ENCODE peak calls at places on chromosomes 16 and 17, in six cellular contexts. Q is transverse colon, V is adrenal gland, N is ascending aorta, L is mesendoderm, O is AG04450. U is an unnamed sample.
A peak's percentile ranks its signal among the peaks of the same experiment; 100 is the strongest.

GRCh38 chr17:78924481-78925151 is 571 bp downstream of the TIMP2 start:
- DNase-seq in Q (no peak), V (no peak), N (no peak), L (peak; percentile 82), O (no peak), U (no peak)

GRCh38 chr17:79915850-79916430 is 76.7 kb upstream of the CBX4 start:
- DNase-seq in Q (peak; percentile 84), V (no peak), N (no peak), L (peak; percentile 70), O (no peak), U (no peak)

GRCh38 chr16:54630284-54630967 is 300.2 kb upstream of the IRX5 start:
- DNase-seq in Q (no peak), V (no peak), N (no peak), L (no peak), O (no peak), U (no peak)

GRCh38 chr17:73595068-73595865 is 49.0 kb downstream of the SDK2 start:
- DNase-seq in Q (peak; percentile 45), V (no peak), N (no peak), L (peak; percentile 44), O (no peak), U (no peak)

GRCh38 chr16:12706628-12707027 is 97.1 kb downstream of the CPPED1 start:
- DNase-seq in Q (no peak), V (no peak), N (no peak), L (no peak), O (no peak), U (peak; percentile 37)

GRCh38 chr16:50396770-50397525 is 28.2 kb upstream of the BRD7 start:
- DNase-seq in Q (no peak), V (no peak), N (no peak), L (peak; percentile 84), O (no peak), U (no peak)

GRCh38 chr17:78273813-78274212 is 42.4 kb downstream of the TMEM235 start:
- DNase-seq in Q (no peak), V (no peak), N (no peak), L (no peak), O (no peak), U (no peak)

GRCh38 chr16:72848759-72849664 is 198.9 kb downstream of the ZFHX3 start:
- DNase-seq in Q (peak; percentile 85), V (peak; percentile 96), N (peak; percentile 78), L (no peak), O (peak; percentile 65), U (peak; percentile 94)

GRCh38 chr17:4948997-4949320 is 629 bp upstream of the PFN1 start:
- DNase-seq in Q (peak; percentile 87), V (peak; percentile 85), N (peak; percentile 32), L (peak; percentile 94), O (no peak), U (peak; percentile 92)

GRCh38 chr17:40015005-40015997 is at the start of gene CSF3:
- DNase-seq in Q (peak; percentile 62), V (no peak), N (no peak), L (no peak), O (no peak), U (no peak)

GRCh38 chr17:58345500-58345899 is 6.5 kb downstream of the SUPT4H1 start:
- DNase-seq in Q (no peak), V (no peak), N (no peak), L (no peak), O (no peak), U (no peak)

GRCh38 chr17:61307905-61308886 is 91.4 kb upstream of the TBX2 start:
- DNase-seq in Q (no peak), V (peak; percentile 54), N (no peak), L (no peak), O (peak; percentile 98), U (no peak)

GRCh38 chr16:75588716-75589115 is 22.5 kb downstream of the GABARAPL2 start:
- DNase-seq in Q (no peak), V (no peak), N (no peak), L (no peak), O (no peak), U (no peak)

GRCh38 chr16:62036101-62036806 is at the start of gene CDH8:
- DNase-seq in Q (no peak), V (no peak), N (no peak), L (peak; percentile 75), O (no peak), U (no peak)

GRCh38 chr17:11772031-11772430 is 173.8 kb downstream of the DNAH9 start:
- DNase-seq in Q (no peak), V (no peak), N (no peak), L (no peak), O (no peak), U (no peak)

GRCh38 chr17:1495265-1495664 is 2.8 kb upstream of the MYO1C start:
- DNase-seq in Q (no peak), V (no peak), N (no peak), L (no peak), O (no peak), U (peak; percentile 90)

DNA sequence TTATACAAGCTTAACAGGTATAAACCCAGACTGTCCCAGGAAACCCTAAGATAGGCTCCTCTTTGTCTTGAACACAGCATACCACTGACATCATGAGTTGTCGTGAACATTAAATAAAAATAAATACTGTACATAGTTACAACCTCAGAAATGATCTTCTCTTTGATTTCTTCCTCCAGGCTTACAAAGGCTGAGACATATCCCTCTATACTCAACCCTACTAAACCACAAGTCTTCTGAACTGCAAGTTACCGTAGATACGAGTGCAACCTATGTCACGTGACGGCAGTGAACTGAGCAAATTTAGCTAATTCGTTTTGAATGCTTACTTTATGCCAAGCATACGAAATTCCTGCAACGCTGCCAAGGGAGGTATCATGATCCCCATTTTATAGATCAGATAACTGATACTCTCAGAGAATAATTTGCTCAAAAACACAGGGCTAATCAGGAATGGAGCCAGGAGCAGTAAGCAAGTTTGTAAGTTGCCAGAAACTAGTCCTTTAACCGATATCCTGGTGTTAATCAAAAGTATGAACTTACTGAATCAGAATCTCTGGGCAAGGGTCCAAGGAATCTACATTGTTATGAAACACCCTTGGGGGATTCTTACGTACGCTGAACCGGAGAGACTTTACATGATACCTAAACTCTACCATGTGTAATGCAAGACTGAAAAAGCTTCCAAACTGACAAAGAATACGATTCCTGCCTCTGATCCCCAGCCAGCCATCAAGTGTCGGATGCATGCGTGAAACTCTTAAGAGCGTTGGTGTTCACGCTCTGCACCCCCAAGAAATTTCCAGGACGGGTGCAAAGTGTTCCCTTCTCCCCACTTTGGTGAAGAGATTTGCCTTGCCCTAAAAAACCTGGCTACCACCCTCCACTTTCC is 106.2 kb downstream of the XYLT1 start:
- DNase-seq in Q (no peak), V (no peak), N (no peak), L (no peak), O (peak; percentile 82), U (no peak)
- H3K27ac ChIP-seq in Q (peak overlapping the region; percentile 50), V (peak overlapping the region; percentile 24), N (no peak overlapping the region), L (no peak overlapping the region), O (peak overlapping the region; percentile 54), U (peak overlapping the region; percentile 83)

DNA sequence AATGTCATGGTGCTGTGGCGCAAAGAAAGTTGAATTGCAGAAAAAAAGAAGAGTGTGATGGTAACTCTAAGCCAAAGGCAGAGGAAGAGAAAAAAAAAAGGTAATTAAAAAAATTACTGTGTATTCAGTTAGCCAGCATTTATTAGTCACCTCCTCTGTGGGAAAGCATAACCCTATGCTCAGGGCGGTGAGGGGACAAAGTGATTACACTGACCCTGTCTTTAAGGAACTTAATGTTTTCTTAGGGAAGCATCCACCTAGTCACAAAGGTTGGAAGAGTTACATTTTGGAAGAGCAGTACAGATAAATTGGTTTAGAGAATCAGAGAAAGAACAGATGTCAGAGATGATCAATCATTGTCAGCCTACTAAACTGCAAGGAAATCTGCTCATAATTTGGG is 410.3 kb downstream of the CDH11 start:
- DNase-seq in Q (no peak), V (no peak), N (no peak), L (no peak), O (no peak), U (no peak)
- H3K27ac ChIP-seq in Q (no peak overlapping the region), V (no peak overlapping the region), N (no peak overlapping the region), L (no peak overlapping the region), O (no peak overlapping the region), U (no peak overlapping the region)

GRCh38 chr17:77231076-77231871 is 90.5 kb downstream of the SEC14L1 start:
- DNase-seq in Q (no peak), V (no peak), N (no peak), L (no peak), O (no peak), U (no peak)

GRCh38 chr17:77229786-77230435 is 89.1 kb downstream of the SEC14L1 start:
- DNase-seq in Q (no peak), V (no peak), N (no peak), L (no peak), O (no peak), U (no peak)

GRCh38 chr17:77227461-77228223 is 86.9 kb downstream of the SEC14L1 start:
- DNase-seq in Q (no peak), V (no peak), N (no peak), L (no peak), O (no peak), U (no peak)

GRCh38 chr17:77230436-77230830 is 89.7 kb downstream of the SEC14L1 start:
- DNase-seq in Q (no peak), V (no peak), N (no peak), L (no peak), O (no peak), U (no peak)

DNA sequence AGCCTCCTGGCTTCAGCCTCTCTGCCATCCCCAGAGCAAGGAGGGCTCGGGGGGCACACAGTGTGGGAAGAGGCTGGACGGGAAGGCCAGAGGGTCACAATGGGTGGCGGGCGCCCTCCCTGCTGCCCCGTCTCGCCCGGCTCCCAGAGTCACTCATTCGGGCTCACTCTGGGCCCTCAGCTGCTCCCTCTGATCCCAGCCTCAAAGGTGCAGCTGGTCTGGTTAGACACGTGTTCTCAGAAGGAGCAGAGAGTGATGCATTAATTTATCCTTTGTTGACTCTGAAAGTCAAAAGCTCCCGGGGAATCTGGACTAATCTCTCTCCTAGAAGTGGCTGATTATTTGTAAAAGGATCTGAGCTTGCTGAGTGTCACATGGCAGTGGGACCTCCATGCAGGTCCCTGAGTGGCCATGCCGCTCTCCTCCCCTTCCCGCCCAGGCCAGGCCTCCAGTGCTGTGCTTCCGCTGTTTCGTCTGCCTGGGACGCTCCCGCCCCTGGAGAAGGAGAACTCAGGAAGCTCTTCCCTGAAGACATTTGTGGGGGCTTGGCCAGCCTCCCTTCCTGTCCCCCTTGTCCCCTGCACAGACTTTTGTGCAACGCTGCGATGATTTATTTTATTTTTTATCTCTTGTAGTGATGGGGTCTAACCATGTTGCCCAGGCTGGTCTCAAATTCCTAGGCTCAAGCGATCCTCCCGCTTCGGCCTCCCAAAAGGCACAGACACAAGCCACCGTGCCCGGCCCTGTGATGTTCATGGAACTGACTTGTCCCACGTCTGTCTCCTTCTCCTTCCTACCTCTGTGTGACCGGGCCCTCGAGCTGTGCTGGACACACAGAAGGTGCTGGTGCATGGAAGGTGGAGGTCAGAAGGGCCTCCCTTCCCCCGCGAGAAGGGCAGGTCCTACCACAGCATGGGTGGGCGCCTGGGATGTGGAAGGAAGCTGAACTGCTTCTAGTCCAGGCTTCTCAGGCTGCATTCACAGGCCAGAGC is 87.8 kb downstream of the SEC14L1 start:
- DNase-seq in Q (no peak), V (no peak), N (no peak), L (peak; percentile 22), O (no peak), U (no peak)
- H3K27ac ChIP-seq in Q (no peak overlapping the region), V (no peak overlapping the region), N (no peak overlapping the region), L (no peak overlapping the region), O (no peak overlapping the region), U (no peak overlapping the region)

GRCh38 chr16:21301168-21301894 is 23.2 kb upstream of the CRYM start:
- DNase-seq in Q (peak; percentile 92), V (peak; percentile 78), N (peak; percentile 10), L (peak; percentile 83), O (no peak), U (peak; percentile 88)
- H3K27ac ChIP-seq in Q (peak overlapping the region; percentile 96), V (peak overlapping the region; percentile 82), N (peak overlapping the region; percentile 82), L (no peak overlapping the region), O (peak overlapping the region; percentile 59), U (peak overlapping the region; percentile 89)